ENCODE peak calls at places on chromosome 20, in six cellular contexts. U, H, O, V, W and J are unnamed samples.

GRCh38 chr20:34715384-34715783 is 11.2 kb downstream of the TP53INP2 start:
- DNase-seq in U (no peak), H (no peak), O (no peak), V (no peak), W (no peak), J (no peak)

GRCh38 chr20:22686097-22686496 is 101.7 kb upstream of the FOXA2 start:
- DNase-seq in U (peak; percentile 68), H (peak; percentile 35), O (peak; percentile 24), V (peak; percentile 29), W (peak; percentile 61), J (peak; percentile 40)

GRCh38 chr20:4812641-4813075 is 90.9 kb downstream of the PRND start:
- DNase-seq in U (no peak), H (no peak), O (no peak), V (no peak), W (no peak), J (no peak)

GRCh38 chr20:36439040-36439730 is 102.1 kb upstream of the MYL9 start:
- DNase-seq in U (peak; percentile 76), H (peak; percentile 56), O (peak; percentile 48), V (peak; percentile 62), W (peak; percentile 52), J (peak; percentile 58)

GRCh38 chr20:64000906-64001305 is 20.0 kb downstream of the PRPF6 start:
- DNase-seq in U (no peak), H (no peak), O (no peak), V (no peak), W (no peak), J (no peak)

GRCh38 chr20:44969320-44969879 is 3.1 kb downstream of the STK4 start:
- DNase-seq in U (no peak), H (no peak), O (no peak), V (no peak), W (no peak), J (no peak)

GRCh38 chr20:4519530-4519929 is 202.2 kb upstream of the PRND start:
- DNase-seq in U (peak; percentile 46), H (no peak), O (no peak), V (no peak), W (no peak), J (no peak)

GRCh38 chr20:57252559-57253162 is 13.8 kb downstream of the BMP7 start:
- DNase-seq in U (no peak), H (no peak), O (no peak), V (no peak), W (no peak), J (no peak)

GRCh38 chr20:60804240-60804917 is 447.7 kb upstream of the CDH4 start:
- DNase-seq in U (no peak), H (no peak), O (no peak), V (no peak), W (no peak), J (no peak)

GRCh38 chr20:44442298-44443070 is 33.2 kb upstream of the TTPAL start:
- DNase-seq in U (no peak), H (no peak), O (no peak), V (peak; percentile 56), W (no peak), J (no peak)

GRCh38 chr20:38748863-38749153 is 548 bp downstream of the ACTR5 start:
- DNase-seq in U (no peak), H (no peak), O (peak; percentile 23), V (no peak), W (no peak), J (no peak)

GRCh38 chr20:44342240-44342639 is 5.4 kb downstream of the R3HDML start:
- DNase-seq in U (no peak), H (no peak), O (peak; percentile 45), V (no peak), W (no peak), J (no peak)

GRCh38 chr20:59064214-59064722 is 21.7 kb upstream of the PRELID3B start:
- DNase-seq in U (no peak), H (no peak), O (no peak), V (no peak), W (no peak), J (no peak)

GRCh38 chr20:2835331-2835796 is 5.1 kb downstream of the PCED1A start:
- DNase-seq in U (no peak), H (no peak), O (no peak), V (no peak), W (no peak), J (no peak)

GRCh38 chr20:57659131-57659788 is 39.0 kb upstream of the ZBP1 start:
- DNase-seq in U (peak; percentile 36), H (peak; percentile 2), O (peak; percentile 9), V (no peak), W (no peak), J (peak; percentile 5)

GRCh38 chr20:63072231-63072791 is 65.5 kb upstream of the BHLHE23 start:
- DNase-seq in U (peak; percentile 25), H (no peak), O (no peak), V (no peak), W (no peak), J (no peak)

DNA sequence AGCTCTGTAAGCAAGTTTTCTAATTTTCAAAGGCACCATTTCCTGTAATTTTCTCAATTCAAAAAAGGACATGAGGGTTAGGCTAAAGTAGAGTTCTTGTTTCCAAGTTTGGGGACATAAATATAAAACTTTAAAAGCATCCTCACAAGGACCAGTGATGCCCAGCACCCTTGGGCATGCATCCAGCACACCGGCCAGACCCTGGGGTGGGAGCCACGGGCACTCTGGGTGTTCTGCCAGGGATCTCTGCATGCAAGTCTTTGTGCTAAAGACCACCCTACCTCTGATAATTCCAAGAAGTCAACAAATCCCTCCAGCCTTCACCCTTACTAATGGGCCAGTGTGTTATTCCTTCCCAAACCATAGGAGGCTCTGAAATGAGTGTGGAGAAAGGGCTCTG is 46.5 kb downstream of the PLCG1 start:
- DNase-seq in U (no peak), H (no peak), O (no peak), V (no peak), W (no peak), J (no peak)
- TF ChIP-seq CTCF in U (no peak), H (no peak), O (no peak), V (no peak), W (no peak), J (no peak)

GRCh38 chr20:46558511-46558959 is 8.1 kb upstream of the OCSTAMP start:
- DNase-seq in U (no peak), H (no peak), O (no peak), V (no peak), W (peak; percentile 87), J (no peak)
- H3K27ac ChIP-seq in U (no peak overlapping the region), H (no peak overlapping the region), O (no peak overlapping the region), V (no peak overlapping the region), W (no peak overlapping the region), J (no peak overlapping the region)

GRCh38 chr20:32237419-32237818 is 29.7 kb downstream of the POFUT1 start:
- DNase-seq in U (no peak), H (no peak), O (no peak), V (no peak), W (no peak), J (no peak)
- TF ChIP-seq CTCF in U (no peak), H (no peak), O (no peak), V (no peak), W (no peak), J (no peak)

GRCh38 chr20:52744441-52744840 is 227.7 kb upstream of the TSHZ2 start:
- DNase-seq in U (no peak), H (no peak), O (no peak), V (no peak), W (no peak), J (no peak)
- H3K27ac ChIP-seq in U (no peak overlapping the region), H (no peak overlapping the region), O (no peak overlapping the region), V (no peak overlapping the region), W (no peak overlapping the region), J (no peak overlapping the region)

DNA sequence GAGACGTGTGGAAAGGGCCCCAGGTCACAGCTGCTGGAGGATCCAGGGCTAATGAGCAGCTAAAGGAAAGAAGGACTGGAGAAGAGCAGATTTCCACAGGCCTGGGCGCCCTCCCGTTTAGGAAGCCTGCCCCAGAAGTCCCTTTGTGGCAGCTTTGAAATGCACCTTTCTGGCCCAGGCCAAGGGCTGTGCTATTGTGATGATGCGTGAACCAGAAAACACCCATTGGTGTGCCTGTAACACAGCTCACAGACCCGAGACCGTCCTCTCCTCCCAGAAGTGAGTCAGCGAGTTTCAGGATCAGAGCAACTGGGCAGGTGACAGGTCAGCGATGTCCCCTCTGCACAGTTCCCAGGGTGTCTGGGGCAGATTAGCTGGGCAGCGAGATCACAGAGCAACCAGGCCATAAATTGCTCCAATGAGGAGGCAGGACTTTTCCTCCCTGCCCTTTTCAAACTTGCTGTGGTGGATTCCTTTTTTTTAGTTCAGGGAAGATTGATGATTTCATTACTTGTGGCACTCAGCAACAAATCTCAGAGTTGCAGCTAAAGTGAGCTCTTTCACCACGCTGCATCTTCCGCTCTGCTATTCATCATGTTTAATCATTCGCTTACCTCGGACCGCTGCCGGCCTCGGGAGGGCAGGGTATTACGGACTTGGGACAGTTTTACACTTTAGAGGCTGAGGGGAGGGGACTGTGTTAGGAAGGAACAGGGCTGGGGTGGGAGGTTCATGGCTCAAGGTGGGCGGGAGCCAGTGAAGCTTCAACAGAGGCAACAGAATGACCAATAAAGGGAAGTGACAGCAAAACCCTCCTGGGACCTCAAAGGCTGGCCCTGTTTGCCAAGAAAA is 72.1 kb upstream of the SULF2 start:
- DNase-seq in U (no peak), H (peak; percentile 62), O (peak; percentile 79), V (peak; percentile 44), W (no peak), J (peak; percentile 46)
- TF ChIP-seq CTCF in U (no peak), H (no peak), O (no peak), V (no peak), W (no peak), J (no peak)

DNA sequence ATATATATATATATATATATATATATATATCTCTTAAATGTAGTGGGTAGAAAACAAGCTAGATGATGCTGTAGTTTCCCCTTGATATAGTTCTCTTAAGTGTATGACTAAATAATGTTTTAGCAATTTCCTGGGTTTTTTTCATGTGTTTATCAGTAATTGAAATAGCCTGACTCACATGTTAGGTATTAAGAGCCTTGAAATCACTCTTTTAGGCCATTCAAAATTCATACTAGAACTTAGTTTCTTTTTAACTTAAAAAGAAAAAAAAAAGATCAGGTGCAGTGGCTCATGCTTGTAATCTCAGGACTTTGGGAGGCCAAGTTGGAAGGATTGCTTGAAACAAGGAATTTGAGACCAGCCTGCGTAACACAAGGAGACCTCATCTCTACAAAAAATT is 44.1 kb downstream of the NKX2-4 start:
- DNase-seq in U (no peak), H (no peak), O (no peak), V (no peak), W (peak; percentile 47), J (no peak)
- H3K27ac ChIP-seq in U (no peak overlapping the region), H (no peak overlapping the region), O (no peak overlapping the region), V (no peak overlapping the region), W (no peak overlapping the region), J (no peak overlapping the region)